ENCODE peak calls at places on chromosomes 2 and 18, in seven cellular contexts. H is B cell, I is tibial nerve, K is upper lobe of right lung, X is Peyer's patch, M is endothelial cell, T is GM13977. F is an unnamed sample.

GRCh38 chr2:120336749-120337148 is 9.2 kb upstream of the INHBB start:
- DNase-seq in H (no peak), I (no peak), K (no peak), X (no peak), M (no peak), T (no peak), F (no peak)

GRCh38 chr2:102520009-102520408 is 47.0 kb downstream of the SLC9A4 start:
- DNase-seq in H (no peak), I (no peak), K (no peak), X (no peak), M (peak), T (peak), F (peak)

GRCh38 chr2:111049792-111050640 is 70.7 kb upstream of the BCL2L11 start:
- DNase-seq in H (no peak), I (no peak), K (no peak), X (no peak), M (no peak), T (peak), F (peak)

GRCh38 chr2:27217173-27218121 is at the start of gene CAD:
- DNase-seq in H (peak), I (peak), K (peak), X (peak), M (peak), T (peak), F (peak)

GRCh38 chr2:107025869-107026380 is 140.0 kb upstream of the ST6GAL2 start:
- DNase-seq in H (no peak), I (no peak), K (no peak), X (no peak), M (no peak), T (no peak), F (no peak)

GRCh38 chr2:164697688-164698290 is 76.5 kb upstream of the GRB14 start:
- DNase-seq in H (no peak), I (no peak), K (no peak), X (no peak), M (no peak), T (no peak), F (peak)

GRCh38 chr2:8541223-8541622 is 140.6 kb upstream of the ID2 start:
- DNase-seq in H (no peak), I (no peak), K (no peak), X (no peak), M (no peak), T (no peak), F (no peak)

GRCh38 chr2:102181919-102182635 is 4.7 kb upstream of the IL1RL2 start:
- DNase-seq in H (no peak), I (no peak), K (no peak), X (no peak), M (no peak), T (no peak), F (no peak)

GRCh38 chr2:231714639-231715498 is 6.5 kb downstream of the PTMA start:
- DNase-seq in H (peak), I (peak), K (peak), X (peak), M (peak), T (peak), F (peak)

GRCh38 chr2:217906787-217907186 is 96.0 kb downstream of the TNS1 start:
- DNase-seq in H (no peak), I (no peak), K (peak), X (no peak), M (no peak), T (no peak), F (no peak)

GRCh38 chr2:217866457-217866856 is 136.3 kb downstream of the TNS1 start:
- DNase-seq in H (no peak), I (no peak), K (no peak), X (no peak), M (no peak), T (no peak), F (no peak)

GRCh38 chr2:128314348-128315121 is 4.1 kb downstream of the HS6ST1 start:
- DNase-seq in H (peak), I (no peak), K (no peak), X (peak), M (no peak), T (no peak), F (no peak)

GRCh38 chr2:19632327-19633040 is 269.3 kb downstream of the TTC32 start:
- DNase-seq in H (no peak), I (no peak), K (no peak), X (no peak), M (no peak), T (no peak), F (no peak)

GRCh38 chr2:194452504-194452903 is 1204.5 kb upstream of the SLC39A10 start:
- DNase-seq in H (no peak), I (no peak), K (no peak), X (no peak), M (no peak), T (no peak), F (no peak)

GRCh38 chr2:217941339-217941738 is 61.5 kb downstream of the TNS1 start:
- DNase-seq in H (no peak), I (no peak), K (peak), X (no peak), M (no peak), T (no peak), F (no peak)

GRCh38 chr18:68330658-68331057 is 384.2 kb downstream of the TMX3 start:
- DNase-seq in H (no peak), I (no peak), K (no peak), X (no peak), M (no peak), T (no peak), F (no peak)
- TF ChIP-seq CTCF in H (no peak), I (no peak), K (no peak), X (no peak), M (peak), T (no peak), F (no peak)

GRCh38 chr2:160256511-160256910 is 56.4 kb upstream of the ITGB6 start:
- DNase-seq in H (no peak), I (no peak), K (no peak), X (no peak), M (no peak), T (no peak), F (no peak)
- TF ChIP-seq CTCF in H (no peak), I (no peak), K (no peak), X (no peak), M (no peak), T (no peak), F (no peak)

DNA sequence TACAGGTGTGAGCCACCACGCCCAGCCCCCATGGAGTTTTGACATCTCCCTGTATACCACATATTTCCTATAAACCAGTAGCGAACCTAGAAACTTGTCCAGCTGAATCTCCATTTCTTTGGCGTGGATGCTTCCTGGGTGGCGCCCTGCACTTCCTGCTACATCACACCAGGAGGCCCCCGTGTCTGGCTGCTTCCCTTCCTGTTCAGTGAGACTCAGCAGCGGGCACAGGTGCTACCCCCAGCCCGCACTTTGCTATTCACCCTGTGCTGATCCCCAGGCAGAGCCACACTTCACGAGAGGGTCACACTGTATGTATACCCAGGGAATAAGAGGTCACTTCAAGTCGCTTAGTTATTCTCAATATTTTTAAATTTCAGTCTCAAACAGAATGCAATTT is 35.0 kb downstream of the CYP27C1 start:
- DNase-seq in H (peak), I (no peak), K (no peak), X (no peak), M (no peak), T (no peak), F (no peak)
- TF ChIP-seq CTCF in H (no peak), I (no peak), K (peak), X (no peak), M (no peak), T (no peak), F (peak)

GRCh38 chr2:117835990-117836760 is 21.7 kb downstream of the DDX18 start:
- DNase-seq in H (peak), I (peak), K (peak), X (peak), M (peak), T (peak), F (peak)
- TF ChIP-seq CTCF in H (peak), I (peak), K (peak), X (peak), M (peak), T (peak), F (peak)

F was measured in GM10248.